ENCODE peak calls at places on chromosomes 16 and 17, in seven cellular contexts. K is stomach; C is dorsolateral prefrontal cortex; E is prostate gland; O is CD8-positive, alpha-beta T cell; Q is cardiac fibroblast; X is GM13976. B is an unnamed sample.

GRCh38 chr17:66580178-66580577 is 254.7 kb upstream of the CACNG5 start:
- DNase-seq in K (peak), C (no peak), E (no peak), O (no peak), Q (peak), X (no peak), B (peak)

GRCh38 chr17:62644487-62645173 is 17.2 kb downstream of the MRC2 start:
- DNase-seq in K (no peak), C (no peak), E (no peak), O (no peak), Q (no peak), X (no peak), B (no peak)

GRCh38 chr16:6279261-6279660 is 1053.4 kb upstream of the RBFOX1 start:
- DNase-seq in K (no peak), C (no peak), E (no peak), O (no peak), Q (no peak), X (no peak), B (no peak)

GRCh38 chr17:79392598-79392997 is 218.3 kb downstream of the RBFOX3 start:
- DNase-seq in K (no peak), C (no peak), E (no peak), O (no peak), Q (no peak), X (no peak), B (no peak)

GRCh38 chr17:33647976-33648375 is 354.9 kb upstream of the ASIC2 start:
- DNase-seq in K (no peak), C (peak), E (no peak), O (no peak), Q (peak), X (no peak), B (peak)

GRCh38 chr16:25501530-25502255 is 190.1 kb upstream of the HS3ST4 start:
- DNase-seq in K (no peak), C (no peak), E (no peak), O (no peak), Q (no peak), X (no peak), B (peak)

GRCh38 chr17:726331-726919 is 6.0 kb upstream of the TLCD3A start:
- DNase-seq in K (peak), C (no peak), E (no peak), O (no peak), Q (no peak), X (no peak), B (no peak)

GRCh38 chr17:49071106-49071505 is 61.5 kb upstream of the B4GALNT2 start:
- DNase-seq in K (no peak), C (no peak), E (no peak), O (no peak), Q (peak), X (no peak), B (no peak)

GRCh38 chr17:72555052-72555451 is 434.2 kb downstream of the SOX9 start:
- DNase-seq in K (no peak), C (no peak), E (no peak), O (no peak), Q (no peak), X (no peak), B (no peak)

GRCh38 chr17:50394711-50395110 is 2.6 kb downstream of the LRRC59 start:
- DNase-seq in K (no peak), C (no peak), E (no peak), O (no peak), Q (no peak), X (no peak), B (no peak)

GRCh38 chr16:89090669-89091426 is 2.8 kb upstream of the ACSF3 start:
- DNase-seq in K (peak), C (no peak), E (no peak), O (no peak), Q (no peak), X (no peak), B (no peak)

GRCh38 chr16:21302898-21303528 is 24.9 kb upstream of the CRYM start:
- DNase-seq in K (no peak), C (no peak), E (no peak), O (no peak), Q (peak), X (no peak), B (no peak)

GRCh38 chr16:79146-80054 is 1.4 kb downstream of the MPG start:
- DNase-seq in K (no peak), C (no peak), E (no peak), O (no peak), Q (peak), X (no peak), B (no peak)

GRCh38 chr17:71337903-71338302 is 782.9 kb upstream of the SOX9 start:
- DNase-seq in K (no peak), C (no peak), E (no peak), O (no peak), Q (peak), X (no peak), B (no peak)

GRCh38 chr17:74785096-74785980 is 9.2 kb upstream of the NAT9 start:
- DNase-seq in K (no peak), C (no peak), E (no peak), O (no peak), Q (no peak), X (no peak), B (no peak)
- TF ChIP-seq CTCF in K (no peak), C (no peak), E (no peak), O (no peak), Q (no peak), X (no peak), B (no peak)

GRCh38 chr17:30805944-30806456 is 18.5 kb downstream of the CRLF3 start:
- DNase-seq in K (no peak), C (no peak), E (no peak), O (no peak), Q (no peak), X (no peak), B (no peak)
- TF ChIP-seq CTCF in K (no peak), C (no peak), E (no peak), O (peak), Q (peak), X (peak), B (no peak)

DNA sequence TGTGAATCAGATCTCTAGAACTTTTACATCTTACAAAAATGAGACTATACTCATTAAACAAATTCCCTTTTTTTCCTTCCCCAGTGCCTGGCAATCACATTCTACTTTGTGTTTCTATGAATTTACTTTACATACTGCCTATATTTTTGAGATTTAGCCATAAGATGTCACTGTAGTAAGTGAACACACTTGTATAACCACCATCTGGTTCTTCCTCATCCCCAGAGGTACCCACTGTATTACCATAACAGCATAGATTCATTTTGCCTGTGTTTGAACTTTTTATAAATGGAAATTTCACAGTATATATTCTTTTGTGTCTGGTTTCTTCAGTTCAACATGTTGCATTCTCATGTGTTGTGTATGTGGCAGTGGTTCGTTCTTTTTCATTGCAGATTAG is 15.8 kb downstream of the CYB5B start:
- DNase-seq in K (no peak), C (no peak), E (no peak), O (no peak), Q (no peak), X (no peak), B (no peak)
- TF ChIP-seq CTCF in K (no peak), C (no peak), E (no peak), O (no peak), Q (no peak), X (no peak), B (no peak)

GRCh38 chr16:53506254-53506653 is 3.2 kb upstream of the AKTIP start:
- DNase-seq in K (no peak), C (no peak), E (no peak), O (no peak), Q (no peak), X (no peak), B (no peak)

GRCh38 chr16:53503270-53503911 is 382 bp upstream of the AKTIP start:
- DNase-seq in K (peak), C (peak), E (peak), O (peak), Q (peak), X (peak), B (peak)

GRCh38 chr16:53504665-53505064 is 1.7 kb upstream of the AKTIP start:
- DNase-seq in K (no peak), C (no peak), E (no peak), O (no peak), Q (peak), X (no peak), B (no peak)

GRCh38 chr16:53502331-53503269 is at the start of gene AKTIP:
- DNase-seq in K (peak), C (peak), E (peak), O (peak), Q (peak), X (peak), B (peak)

GRCh38 chr16:53504161-53504663 is 1.2 kb upstream of the AKTIP start:
- DNase-seq in K (peak), C (peak), E (peak), O (peak), Q (peak), X (no peak), B (peak)
- TF ChIP-seq CTCF in K (no peak), C (no peak), E (no peak), O (no peak), Q (no peak), X (no peak), B (no peak)

DNA sequence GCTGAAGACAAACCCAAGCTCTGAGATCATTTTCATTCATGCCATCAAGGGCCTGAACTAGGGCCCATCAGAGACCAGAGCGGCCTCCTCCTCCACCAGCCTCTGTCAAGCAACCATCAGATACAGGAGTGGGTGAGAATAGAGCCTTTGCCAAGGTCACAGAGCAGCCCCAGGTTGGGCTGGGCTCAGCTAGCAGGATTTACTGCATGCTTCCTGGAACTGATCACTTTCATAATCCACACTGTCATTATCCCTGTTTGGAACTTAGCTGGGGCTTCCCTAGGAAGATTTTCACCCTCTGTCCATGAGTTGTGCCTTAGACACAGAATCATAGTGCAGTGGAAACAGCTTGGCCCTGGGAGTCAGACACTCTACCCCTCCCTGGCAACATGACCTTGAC is 5.1 kb downstream of the MT4 start:
- DNase-seq in K (no peak), C (no peak), E (no peak), O (no peak), Q (no peak), X (no peak), B (no peak)
- TF ChIP-seq CTCF in K (no peak), C (no peak), E (no peak), O (no peak), Q (no peak), X (no peak), B (no peak)

DNA sequence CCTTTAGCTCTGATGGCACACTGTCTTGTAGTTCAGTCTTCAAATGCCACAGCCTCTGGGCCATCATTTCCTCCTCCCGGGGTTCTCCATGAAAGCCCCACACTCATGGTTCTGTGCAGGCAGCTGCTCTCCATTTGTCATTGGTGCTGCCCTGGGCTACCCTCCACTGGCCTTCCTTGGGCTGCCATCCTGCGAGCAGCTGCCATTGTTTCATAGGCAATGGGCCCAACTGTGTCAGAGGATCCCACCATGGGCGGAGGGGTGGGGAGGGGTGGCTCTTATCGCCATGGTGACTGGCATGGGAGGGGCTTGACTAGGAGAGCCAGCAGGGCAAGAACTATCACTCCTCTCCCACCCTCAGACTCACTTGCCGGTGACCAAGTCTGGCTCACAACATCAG is 38.6 kb upstream of the BRD7 start:
- DNase-seq in K (no peak), C (no peak), E (no peak), O (no peak), Q (no peak), X (no peak), B (no peak)
- TF ChIP-seq CTCF in K (no peak), C (no peak), E (no peak), O (no peak), Q (no peak), X (no peak), B (no peak)

DNA sequence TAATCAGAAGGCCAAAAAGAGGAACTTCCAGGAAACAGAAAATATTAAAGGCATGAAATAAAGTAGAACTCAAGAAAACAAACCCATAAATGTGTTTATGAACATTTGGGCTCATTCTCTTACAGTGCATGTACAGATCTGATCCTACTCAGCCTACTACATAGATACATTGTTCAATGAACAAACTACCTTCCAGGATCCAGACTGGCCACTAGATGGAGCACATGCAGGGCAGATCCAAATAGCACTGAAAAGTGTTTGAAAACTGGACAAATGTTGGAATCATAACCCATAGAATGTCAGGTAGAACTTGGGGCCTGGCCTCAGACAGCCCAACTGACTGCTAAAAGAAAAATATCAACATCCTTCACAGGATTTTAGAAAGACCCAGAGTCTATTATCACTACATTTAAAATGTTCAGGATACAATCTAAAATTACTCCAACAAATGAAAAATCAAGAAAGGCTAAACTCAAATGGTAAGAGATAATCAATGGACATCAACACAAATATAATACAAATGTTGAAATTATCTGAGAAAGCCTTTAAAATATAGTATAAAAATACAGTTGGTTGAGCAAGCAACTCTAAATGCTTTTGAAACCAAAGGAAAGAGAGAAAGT is 122.4 kb upstream of the NUDT7 start:
- DNase-seq in K (no peak), C (no peak), E (peak), O (no peak), Q (peak), X (peak), B (peak)
- TF ChIP-seq CTCF in K (no peak), C (peak), E (peak), O (no peak), Q (peak), X (peak), B (peak)

DNA sequence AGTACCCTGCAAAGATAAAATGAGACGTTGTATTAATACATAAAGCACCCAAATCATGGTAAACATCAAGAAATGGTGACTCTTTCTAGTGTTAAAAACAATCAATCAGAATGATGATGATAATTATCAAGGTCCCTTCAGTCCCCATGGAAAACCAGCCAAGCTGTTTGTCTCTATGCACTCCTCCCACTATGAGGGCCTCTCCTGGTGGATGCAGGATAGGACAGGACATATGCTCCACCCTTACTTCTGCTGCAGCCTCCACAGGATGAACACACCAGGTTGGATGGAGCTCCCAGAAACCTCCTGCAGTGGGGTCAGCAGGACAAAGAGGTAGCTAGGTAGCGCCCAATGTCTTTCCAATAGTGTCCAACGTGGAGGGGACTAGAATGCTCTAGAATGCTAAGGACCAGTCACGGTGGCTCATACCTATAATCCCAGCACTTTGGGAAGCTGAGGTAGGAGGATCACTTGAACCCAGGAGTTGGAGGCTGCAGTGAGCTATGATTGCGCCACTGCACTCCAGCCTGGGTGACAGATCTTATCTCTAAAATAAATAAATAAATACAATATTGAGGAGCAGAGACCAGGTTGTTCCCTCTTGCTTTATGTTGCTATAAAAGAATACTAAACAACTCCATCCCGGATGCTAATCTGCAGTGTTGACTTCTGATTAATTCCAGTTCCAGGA is 9.9 kb upstream of the KDM8 start:
- DNase-seq in K (no peak), C (no peak), E (no peak), O (no peak), Q (no peak), X (no peak), B (no peak)
- TF ChIP-seq CTCF in K (no peak), C (no peak), E (no peak), O (no peak), Q (peak), X (no peak), B (no peak)

GRCh38 chr17:76179496-76180467 is 38.7 kb upstream of the FOXJ1 start:
- DNase-seq in K (no peak), C (no peak), E (no peak), O (peak), Q (peak), X (peak), B (no peak)
- TF ChIP-seq CTCF in K (no peak), C (no peak), E (no peak), O (peak), Q (peak), X (no peak), B (no peak)